ENCODE peak calls at places on chromosomes 16 and 17, in four cellular contexts. One of them, this sample, is unnamed.

GRCh38 chr17:65723356-65723928 is 162.0 kb upstream of the AXIN2 start:
- DNase-seq in cardiac fibroblast: peak; percentile 61
- DNase-seq in H7: no peak
- DNase-seq in naive thymus-derived CD4-positive, alpha-beta T cell: no peak
- DNase-seq in this sample: no peak

GRCh38 chr17:55274371-55275255 is 9.9 kb downstream of the HLF start:
- DNase-seq in cardiac fibroblast: no peak
- DNase-seq in H7: no peak
- DNase-seq in naive thymus-derived CD4-positive, alpha-beta T cell: no peak
- DNase-seq in this sample: no peak

GRCh38 chr16:81592353-81592866 is 147.8 kb downstream of the CMIP start:
- DNase-seq in cardiac fibroblast: no peak
- DNase-seq in H7: no peak
- DNase-seq in naive thymus-derived CD4-positive, alpha-beta T cell: no peak
- DNase-seq in this sample: no peak

GRCh38 chr16:50284131-50284911 is 18.0 kb downstream of the ADCY7 start:
- DNase-seq in cardiac fibroblast: no peak
- DNase-seq in H7: no peak
- DNase-seq in naive thymus-derived CD4-positive, alpha-beta T cell: peak; percentile 33
- DNase-seq in this sample: no peak

GRCh38 chr16:5500526-5500925 is 402.9 kb upstream of the EEF2KMT start:
- DNase-seq in cardiac fibroblast: no peak
- DNase-seq in H7: no peak
- DNase-seq in naive thymus-derived CD4-positive, alpha-beta T cell: no peak
- DNase-seq in this sample: no peak

GRCh38 chr16:68235882-68236803 is at the start of gene ESRP2:
- DNase-seq in cardiac fibroblast: no peak
- DNase-seq in H7: peak; percentile 95
- DNase-seq in naive thymus-derived CD4-positive, alpha-beta T cell: no peak
- DNase-seq in this sample: peak; percentile 29

GRCh38 chr17:45740553-45741330 is 43.4 kb upstream of the CRHR1 start:
- DNase-seq in cardiac fibroblast: peak; percentile 35
- DNase-seq in H7: peak; percentile 97
- DNase-seq in naive thymus-derived CD4-positive, alpha-beta T cell: no peak
- DNase-seq in this sample: peak; percentile 53

GRCh38 chr17:3647769-3648540 is 11.4 kb downstream of the CTNS start:
- DNase-seq in cardiac fibroblast: peak; percentile 67
- DNase-seq in H7: peak; percentile 81
- DNase-seq in naive thymus-derived CD4-positive, alpha-beta T cell: peak; percentile 36
- DNase-seq in this sample: no peak

GRCh38 chr17:74231846-74232713 is 18.7 kb downstream of the TTYH2 start:
- DNase-seq in cardiac fibroblast: no peak
- DNase-seq in H7: no peak
- DNase-seq in naive thymus-derived CD4-positive, alpha-beta T cell: no peak
- DNase-seq in this sample: no peak

GRCh38 chr17:48818361-48818841 is 1.4 kb upstream of the TTLL6 start:
- DNase-seq in cardiac fibroblast: no peak
- DNase-seq in H7: peak; percentile 86
- DNase-seq in naive thymus-derived CD4-positive, alpha-beta T cell: no peak
- DNase-seq in this sample: no peak

GRCh38 chr17:47882247-47882646 is 13.8 kb upstream of the SP2 start:
- DNase-seq in cardiac fibroblast: no peak
- DNase-seq in H7: no peak
- DNase-seq in naive thymus-derived CD4-positive, alpha-beta T cell: no peak
- DNase-seq in this sample: no peak

GRCh38 chr16:23537390-23537789 is 19.8 kb downstream of the EARS2 start:
- DNase-seq in cardiac fibroblast: no peak
- DNase-seq in H7: no peak
- DNase-seq in naive thymus-derived CD4-positive, alpha-beta T cell: no peak
- DNase-seq in this sample: no peak

GRCh38 chr16:71883193-71883848 is 661 bp downstream of the ZNF821 start:
- DNase-seq in cardiac fibroblast: no peak
- DNase-seq in H7: peak; percentile 77
- DNase-seq in naive thymus-derived CD4-positive, alpha-beta T cell: peak; percentile 42
- DNase-seq in this sample: no peak

GRCh38 chr16:4501071-4501478 is 24.9 kb downstream of the HMOX2 start:
- DNase-seq in cardiac fibroblast: peak; percentile 34
- DNase-seq in H7: no peak
- DNase-seq in naive thymus-derived CD4-positive, alpha-beta T cell: no peak
- DNase-seq in this sample: no peak

GRCh38 chr17:45775576-45776011 is 8.5 kb upstream of the CRHR1 start:
- DNase-seq in cardiac fibroblast: no peak
- DNase-seq in H7: no peak
- DNase-seq in naive thymus-derived CD4-positive, alpha-beta T cell: no peak
- DNase-seq in this sample: no peak

GRCh38 chr17:82238562-82239201 is 9.8 kb downstream of the SLC16A3 start:
- DNase-seq in cardiac fibroblast: peak; percentile 89
- DNase-seq in H7: no peak
- DNase-seq in naive thymus-derived CD4-positive, alpha-beta T cell: peak; percentile 59
- DNase-seq in this sample: no peak

GRCh38 chr16:79707867-79708266 is 107.3 kb upstream of the MAF start:
- DNase-seq in cardiac fibroblast: peak; percentile 40
- DNase-seq in H7: no peak
- DNase-seq in naive thymus-derived CD4-positive, alpha-beta T cell: no peak
- DNase-seq in this sample: no peak

GRCh38 chr16:89099905-89100304 is 6.3 kb downstream of the ACSF3 start:
- DNase-seq in cardiac fibroblast: peak; percentile 9
- DNase-seq in H7: no peak
- DNase-seq in naive thymus-derived CD4-positive, alpha-beta T cell: no peak
- DNase-seq in this sample: no peak

GRCh38 chr17:49404371-49404770 is 10.3 kb downstream of the PHB1 start:
- DNase-seq in cardiac fibroblast: no peak
- DNase-seq in H7: no peak
- DNase-seq in naive thymus-derived CD4-positive, alpha-beta T cell: no peak
- DNase-seq in this sample: no peak

GRCh38 chr16:60438894-60439293 is 1597.3 kb downstream of the CDH8 start:
- DNase-seq in cardiac fibroblast: no peak
- DNase-seq in H7: no peak
- DNase-seq in naive thymus-derived CD4-positive, alpha-beta T cell: no peak
- DNase-seq in this sample: no peak

GRCh38 chr17:55588858-55589257 is 77.6 kb upstream of the SMIM36 start:
- DNase-seq in cardiac fibroblast: no peak
- DNase-seq in H7: no peak
- DNase-seq in naive thymus-derived CD4-positive, alpha-beta T cell: no peak
- DNase-seq in this sample: no peak

GRCh38 chr17:63698381-63698885 is 1.5 kb downstream of the LIMD2 start:
- DNase-seq in cardiac fibroblast: no peak
- DNase-seq in H7: peak; percentile 70
- DNase-seq in naive thymus-derived CD4-positive, alpha-beta T cell: peak; percentile 43
- DNase-seq in this sample: no peak

GRCh38 chr16:3824121-3824795 is 56.3 kb downstream of the CREBBP start:
- DNase-seq in cardiac fibroblast: no peak
- DNase-seq in H7: no peak
- DNase-seq in naive thymus-derived CD4-positive, alpha-beta T cell: no peak
- DNase-seq in this sample: no peak

This sample was measured in NCI-H1048.